ENCODE peak calls at places on chromosomes 16 and 17, in six cellular contexts. C is OCI-LY7; T is BE2C; Y is left ventricle myocardium inferior; Z is heart right ventricle; H is effector memory CD4-positive, alpha-beta T cell. F is an unnamed sample.

GRCh38 chr16:21190599-21190998 is 20.8 kb downstream of the ZP2 start:
- DNase-seq in C (no peak), T (no peak), Y (no peak), Z (no peak), H (no peak), F (no peak)

GRCh38 chr17:12667299-12667958 is 1.7 kb downstream of the MYOCD start:
- DNase-seq in C (peak; percentile 22), T (no peak), Y (no peak), Z (no peak), H (no peak), F (no peak)

GRCh38 chr16:89621136-89621697 is 7.8 kb downstream of the DPEP1 start:
- DNase-seq in C (no peak), T (no peak), Y (no peak), Z (no peak), H (no peak), F (no peak)

GRCh38 chr16:28923231-28923587 is 1.8 kb downstream of the RABEP2 start:
- DNase-seq in C (peak; percentile 47), T (no peak), Y (no peak), Z (no peak), H (no peak), F (no peak)

GRCh38 chr17:41464682-41465081 is 2.5 kb downstream of the KRT32 start:
- DNase-seq in C (no peak), T (no peak), Y (peak; percentile 42), Z (peak; percentile 37), H (no peak), F (peak; percentile 72)

GRCh38 chr17:76281573-76282371 is 16.6 kb downstream of the UBALD2 start:
- DNase-seq in C (no peak), T (no peak), Y (peak; percentile 37), Z (no peak), H (no peak), F (no peak)

GRCh38 chr17:62911106-62911505 is 54.9 kb upstream of the TANC2 start:
- DNase-seq in C (no peak), T (no peak), Y (no peak), Z (no peak), H (no peak), F (no peak)

GRCh38 chr17:44961921-44962350 is 6.2 kb downstream of the C1QL1 start:
- DNase-seq in C (no peak), T (peak; percentile 53), Y (no peak), Z (no peak), H (no peak), F (no peak)

GRCh38 chr16:53061701-53062159 is 6.9 kb downstream of the CHD9 start:
- DNase-seq in C (peak; percentile 87), T (no peak), Y (peak; percentile 49), Z (no peak), H (no peak), F (peak; percentile 82)

GRCh38 chr17:28807925-28808641 is 34.5 kb downstream of the FAM222B start:
- DNase-seq in C (no peak), T (no peak), Y (no peak), Z (no peak), H (no peak), F (no peak)

GRCh38 chr16:86353185-86353584 is 157.1 kb upstream of the FOXF1 start:
- DNase-seq in C (no peak), T (no peak), Y (no peak), Z (no peak), H (no peak), F (no peak)

GRCh38 chr17:45345554-45346254 is 28.9 kb upstream of the MAP3K14 start:
- DNase-seq in C (no peak), T (no peak), Y (no peak), Z (no peak), H (no peak), F (no peak)

DNA sequence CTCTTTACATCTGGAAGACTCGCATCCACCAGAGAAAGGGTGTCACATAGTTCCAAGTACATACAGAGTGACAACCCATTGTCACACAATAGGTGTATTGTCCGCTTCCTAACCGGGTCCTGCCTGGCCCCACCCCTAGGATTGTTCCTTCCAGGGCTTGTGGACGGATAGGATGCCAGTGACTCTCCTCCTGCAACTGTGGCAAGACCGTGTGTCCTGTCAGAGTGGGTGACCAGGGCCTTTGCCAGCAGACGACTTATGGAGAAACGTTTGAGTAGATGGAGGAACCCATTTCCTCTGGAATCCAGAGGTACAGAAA is 258.4 kb downstream of the CPPED1 start:
- DNase-seq in C (no peak), T (no peak), Y (no peak), Z (no peak), H (no peak), F (no peak)
- H3K4me1 ChIP-seq in C (peaks cover 95% of the 10 kb centered on the region), T (no peaks in the 10 kb centered on the region), Y (no peaks in the 10 kb centered on the region), Z (peaks cover 14% of the 10 kb centered on the region), H (no peaks in the 10 kb centered on the region), F (no peaks in the 10 kb centered on the region)

DNA sequence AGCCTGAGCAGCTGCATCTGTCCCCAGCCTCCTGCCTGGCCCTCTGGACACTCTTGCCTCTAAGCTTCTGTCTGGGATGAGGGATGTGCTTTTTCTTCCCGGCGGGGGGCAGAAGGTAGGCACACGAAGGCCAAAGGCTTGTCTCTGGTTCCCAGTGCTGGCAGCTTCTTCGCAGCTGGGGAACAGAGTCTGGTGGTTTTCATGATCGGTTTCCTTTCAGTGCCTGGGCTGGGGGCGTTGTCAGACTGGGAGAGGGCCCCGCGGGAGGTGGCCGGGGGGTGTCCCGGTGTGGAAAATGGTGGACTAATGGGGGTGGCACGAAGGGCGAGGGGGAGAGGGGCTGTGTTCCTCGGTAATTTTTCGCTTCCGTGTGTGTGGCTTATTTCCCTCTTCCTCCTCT is 988 bp downstream of the RAP1GAP2 start:
- DNase-seq in C (no peak), T (no peak), Y (no peak), Z (no peak), H (no peak), F (peak; percentile 61)
- H3K4me1 ChIP-seq in C (peaks cover 5% of the 10 kb centered on the region), T (no peaks in the 10 kb centered on the region), Y (peaks cover 12% of the 10 kb centered on the region), Z (peaks cover 54% of the 10 kb centered on the region), H (peaks cover 57% of the 10 kb centered on the region), F (no peaks in the 10 kb centered on the region)

DNA sequence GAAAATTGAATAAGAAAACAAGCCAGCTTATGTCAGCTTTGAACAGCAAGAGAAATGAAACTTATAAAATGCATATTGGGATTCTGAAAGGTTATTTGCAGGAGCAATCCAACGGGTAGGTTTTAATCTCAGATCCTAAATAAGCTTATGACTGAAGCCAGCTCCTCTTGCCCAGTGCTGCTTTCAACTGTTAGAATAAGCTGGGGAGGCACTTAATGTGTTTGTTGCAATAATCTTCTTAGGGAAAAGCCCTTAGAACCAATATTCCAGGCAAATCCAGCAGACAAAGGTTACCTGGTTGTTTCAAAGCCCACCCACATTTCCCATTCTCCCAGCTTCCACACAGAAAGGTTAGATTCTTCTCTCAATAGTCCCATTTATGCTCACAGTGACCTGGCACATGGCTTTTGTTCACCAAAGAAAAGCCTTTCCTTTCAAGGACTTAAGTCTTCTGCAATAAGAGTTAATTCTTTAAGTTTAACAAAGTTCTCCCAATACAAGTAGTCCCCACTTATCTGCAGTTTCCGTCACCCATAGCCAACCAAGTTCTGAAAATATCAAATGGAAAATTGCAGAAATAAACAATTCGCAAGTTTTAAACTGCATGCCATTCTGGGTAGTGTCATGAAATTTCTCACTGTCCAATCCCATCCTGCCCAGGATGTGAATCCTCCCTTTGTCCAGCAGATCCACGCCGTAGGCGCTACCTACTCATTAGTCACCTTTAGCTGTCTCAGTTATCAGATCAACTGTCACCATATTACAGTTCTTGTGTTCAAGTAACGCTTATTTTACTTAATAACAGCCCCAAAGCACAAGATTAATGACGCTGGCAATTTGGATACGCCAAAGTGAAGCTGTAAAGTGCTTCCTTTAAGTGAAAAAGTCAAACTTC is 5.9 kb downstream of the TEX2 start:
- DNase-seq in C (no peak), T (no peak), Y (no peak), Z (no peak), H (no peak), F (no peak)
- H3K4me1 ChIP-seq in C (peaks cover 10% of the 10 kb centered on the region), T (no peaks in the 10 kb centered on the region), Y (peaks cover 74% of the 10 kb centered on the region), Z (peaks cover 37% of the 10 kb centered on the region), H (peaks cover 17% of the 10 kb centered on the region), F (peaks cover 3% of the 10 kb centered on the region)

DNA sequence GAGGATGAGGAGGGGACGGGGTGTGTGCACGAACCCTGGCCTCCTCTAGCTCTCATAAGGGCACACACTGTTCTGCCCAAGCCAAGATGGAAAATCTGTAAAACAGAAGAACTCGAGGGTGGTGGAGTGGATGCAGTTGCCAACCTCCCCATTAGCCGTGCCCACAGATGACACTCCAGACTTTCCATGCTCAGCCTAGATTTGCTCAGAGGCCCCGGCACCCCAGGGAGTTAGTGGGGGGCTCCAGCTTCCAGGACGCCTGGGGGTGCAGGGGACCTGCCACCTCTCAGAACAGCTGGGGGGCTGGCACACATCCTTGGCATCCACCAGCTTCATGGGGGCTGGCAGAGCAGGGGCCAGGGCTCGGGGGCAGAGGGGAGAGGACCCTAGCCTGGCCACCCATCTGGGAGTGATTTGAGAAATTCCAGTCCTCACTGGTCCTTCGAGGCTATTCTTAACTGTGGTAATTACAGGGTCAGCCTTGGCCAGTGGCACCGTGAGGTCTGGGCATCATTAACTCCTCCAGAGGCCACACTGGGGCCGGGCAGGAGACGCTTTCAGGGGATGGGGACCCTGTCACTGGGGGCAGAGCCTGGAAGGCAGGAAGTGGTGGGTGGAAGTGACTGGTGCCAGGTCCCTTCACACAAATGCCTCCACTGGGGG is 14.3 kb downstream of the VASN start:
- DNase-seq in C (no peak), T (no peak), Y (no peak), Z (no peak), H (no peak), F (no peak)
- H3K4me1 ChIP-seq in C (no peaks in the 10 kb centered on the region), T (peaks cover 32% of the 10 kb centered on the region), Y (peaks cover 86% of the 10 kb centered on the region), Z (peaks cover 18% of the 10 kb centered on the region), H (no peaks in the 10 kb centered on the region), F (no peaks in the 10 kb centered on the region)

DNA sequence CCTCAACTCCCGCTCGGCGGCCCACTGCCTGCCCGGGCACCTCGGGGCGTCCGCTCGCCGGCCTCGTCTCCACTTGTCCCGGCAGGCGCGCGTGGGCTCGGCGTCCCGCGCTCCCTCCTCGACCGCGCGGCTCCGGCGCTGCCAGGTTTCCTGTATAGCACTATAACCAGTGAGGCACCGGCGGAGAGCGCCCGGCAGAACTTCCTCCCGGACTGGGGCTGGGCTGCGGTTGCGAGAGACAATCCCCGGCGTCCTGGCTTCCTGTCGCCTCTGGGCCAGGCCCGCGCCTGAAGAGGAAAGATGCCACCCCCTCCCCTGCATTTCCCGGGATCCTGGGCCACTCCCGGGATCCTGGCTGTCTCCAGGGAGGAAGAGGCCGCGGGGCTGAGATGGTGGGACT is 119.3 kb upstream of the SMURF2 start:
- DNase-seq in C (peak; percentile 62), T (no peak), Y (peak; percentile 69), Z (peak; percentile 76), H (peak; percentile 21), F (peak; percentile 84)
- H3K4me1 ChIP-seq in C (peaks cover 43% of the 10 kb centered on the region), T (peaks cover 3% of the 10 kb centered on the region), Y (peaks cover 58% of the 10 kb centered on the region), Z (peaks cover 61% of the 10 kb centered on the region), H (peaks cover 39% of the 10 kb centered on the region), F (peaks cover 70% of the 10 kb centered on the region)

GRCh38 chr16:69190598-69190997 is 3.6 kb downstream of the SNTB2 start:
- DNase-seq in C (peak; percentile 31), T (no peak), Y (no peak), Z (no peak), H (no peak), F (no peak)
- H3K4me1 ChIP-seq in C (peaks cover 28% of the 10 kb centered on the region), T (peaks cover 19% of the 10 kb centered on the region), Y (peaks cover 63% of the 10 kb centered on the region), Z (peaks cover 61% of the 10 kb centered on the region), H (peaks cover 24% of the 10 kb centered on the region), F (peaks cover 14% of the 10 kb centered on the region)

F was measured in left lung.